ENCODE peak calls at places on chromosome 2, in seven cellular contexts. One of them, this sample, is unnamed. For H3K36me3 and H3K27me3, the result is how much of the 10 kb centered on the place peaks cover.

GRCh38 chr2:77054938-77055337 is 467.2 kb downstream of the LRRTM4 start:
- DNase-seq in sigmoid colon: no peak
- DNase-seq in H1: peak
- DNase-seq in GM23338: peak
- DNase-seq in PC-9: no peak
- DNase-seq in endothelial cell of umbilical vein: no peak
- DNase-seq in breast epithelium: no peak
- DNase-seq in this sample: no peak

GRCh38 chr2:31191931-31192330 is 25.4 kb downstream of the CAPN14 start:
- DNase-seq in sigmoid colon: no peak
- DNase-seq in H1: no peak
- DNase-seq in GM23338: no peak
- DNase-seq in PC-9: no peak
- DNase-seq in endothelial cell of umbilical vein: no peak
- DNase-seq in breast epithelium: no peak
- DNase-seq in this sample: no peak

GRCh38 chr2:232511336-232511863 is 8.8 kb upstream of the PRSS56 start:
- DNase-seq in sigmoid colon: no peak
- DNase-seq in H1: no peak
- DNase-seq in GM23338: no peak
- DNase-seq in PC-9: no peak
- DNase-seq in endothelial cell of umbilical vein: no peak
- DNase-seq in breast epithelium: no peak
- DNase-seq in this sample: peak

GRCh38 chr2:205539603-205540002 is 142.7 kb upstream of the NRP2 start:
- DNase-seq in sigmoid colon: no peak
- DNase-seq in H1: no peak
- DNase-seq in GM23338: no peak
- DNase-seq in PC-9: no peak
- DNase-seq in endothelial cell of umbilical vein: no peak
- DNase-seq in breast epithelium: no peak
- DNase-seq in this sample: no peak

GRCh38 chr2:180991820-180992219 is 11.4 kb downstream of the UBE2E3 start:
- DNase-seq in sigmoid colon: no peak
- DNase-seq in H1: no peak
- DNase-seq in GM23338: no peak
- DNase-seq in PC-9: no peak
- DNase-seq in endothelial cell of umbilical vein: no peak
- DNase-seq in breast epithelium: no peak
- DNase-seq in this sample: no peak

GRCh38 chr2:66888791-66889631 is 454.1 kb downstream of the MEIS1 start:
- DNase-seq in sigmoid colon: peak
- DNase-seq in H1: no peak
- DNase-seq in GM23338: no peak
- DNase-seq in PC-9: peak
- DNase-seq in endothelial cell of umbilical vein: no peak
- DNase-seq in breast epithelium: no peak
- DNase-seq in this sample: no peak

GRCh38 chr2:157508676-157509075 is 64.8 kb upstream of the CYTIP start:
- DNase-seq in sigmoid colon: no peak
- DNase-seq in H1: no peak
- DNase-seq in GM23338: no peak
- DNase-seq in PC-9: peak
- DNase-seq in endothelial cell of umbilical vein: no peak
- DNase-seq in breast epithelium: no peak
- DNase-seq in this sample: no peak

GRCh38 chr2:175855236-175855635 is 146.8 kb downstream of the LNPK start:
- DNase-seq in sigmoid colon: no peak
- DNase-seq in H1: no peak
- DNase-seq in GM23338: no peak
- DNase-seq in PC-9: no peak
- DNase-seq in endothelial cell of umbilical vein: no peak
- DNase-seq in breast epithelium: no peak
- DNase-seq in this sample: no peak

GRCh38 chr2:223196331-223196730 is 144.3 kb downstream of the KCNE4 start:
- DNase-seq in sigmoid colon: no peak
- DNase-seq in H1: no peak
- DNase-seq in GM23338: no peak
- DNase-seq in PC-9: no peak
- DNase-seq in endothelial cell of umbilical vein: no peak
- DNase-seq in breast epithelium: no peak
- DNase-seq in this sample: no peak

GRCh38 chr2:109185801-109186570 is 57.0 kb downstream of the SH3RF3 start:
- DNase-seq in sigmoid colon: peak
- DNase-seq in H1: no peak
- DNase-seq in GM23338: no peak
- DNase-seq in PC-9: no peak
- DNase-seq in endothelial cell of umbilical vein: peak
- DNase-seq in breast epithelium: peak
- DNase-seq in this sample: no peak

GRCh38 chr2:217077841-217078407 is 218.1 kb upstream of the TNP1 start:
- DNase-seq in sigmoid colon: no peak
- DNase-seq in H1: no peak
- DNase-seq in GM23338: no peak
- DNase-seq in PC-9: no peak
- DNase-seq in endothelial cell of umbilical vein: no peak
- DNase-seq in breast epithelium: no peak
- DNase-seq in this sample: no peak

GRCh38 chr2:45823723-45824206 is 172.3 kb downstream of the PRKCE start:
- DNase-seq in sigmoid colon: peak
- DNase-seq in H1: no peak
- DNase-seq in GM23338: no peak
- DNase-seq in PC-9: no peak
- DNase-seq in endothelial cell of umbilical vein: peak
- DNase-seq in breast epithelium: peak
- DNase-seq in this sample: peak

GRCh38 chr2:215059724-215060123 is 78.7 kb downstream of the ABCA12 start:
- DNase-seq in sigmoid colon: no peak
- DNase-seq in H1: no peak
- DNase-seq in GM23338: no peak
- DNase-seq in PC-9: no peak
- DNase-seq in endothelial cell of umbilical vein: no peak
- DNase-seq in breast epithelium: no peak
- DNase-seq in this sample: no peak

GRCh38 chr2:234257859-234258561 is 207.5 kb downstream of the SPP2 start:
- DNase-seq in sigmoid colon: no peak
- DNase-seq in H1: peak
- DNase-seq in GM23338: peak
- DNase-seq in PC-9: peak
- DNase-seq in endothelial cell of umbilical vein: peak
- DNase-seq in breast epithelium: peak
- DNase-seq in this sample: peak

GRCh38 chr2:237025090-237025865 is 60.4 kb upstream of the COPS8 start:
- DNase-seq in sigmoid colon: no peak
- DNase-seq in H1: no peak
- DNase-seq in GM23338: no peak
- DNase-seq in PC-9: peak
- DNase-seq in endothelial cell of umbilical vein: peak
- DNase-seq in breast epithelium: no peak
- DNase-seq in this sample: no peak

GRCh38 chr2:161943012-161943411 is 131.0 kb downstream of the DPP4 start:
- DNase-seq in sigmoid colon: no peak
- DNase-seq in H1: no peak
- DNase-seq in GM23338: no peak
- DNase-seq in PC-9: no peak
- DNase-seq in endothelial cell of umbilical vein: no peak
- DNase-seq in breast epithelium: no peak
- DNase-seq in this sample: no peak

GRCh38 chr2:236309669-236310029 is 45.4 kb upstream of the ASB18 start:
- DNase-seq in sigmoid colon: no peak
- DNase-seq in H1: peak
- DNase-seq in GM23338: peak
- DNase-seq in PC-9: no peak
- DNase-seq in endothelial cell of umbilical vein: peak
- DNase-seq in breast epithelium: no peak
- DNase-seq in this sample: no peak

GRCh38 chr2:33212151-33212550 is 264.3 kb upstream of the RASGRP3 start:
- DNase-seq in sigmoid colon: no peak
- DNase-seq in H1: no peak
- DNase-seq in GM23338: no peak
- DNase-seq in PC-9: no peak
- DNase-seq in endothelial cell of umbilical vein: peak
- DNase-seq in breast epithelium: no peak
- DNase-seq in this sample: no peak

GRCh38 chr2:40556739-40557138 is 104.8 kb upstream of the SLC8A1 start:
- DNase-seq in sigmoid colon: no peak
- DNase-seq in H1: no peak
- DNase-seq in GM23338: no peak
- DNase-seq in PC-9: no peak
- DNase-seq in endothelial cell of umbilical vein: no peak
- DNase-seq in breast epithelium: no peak
- DNase-seq in this sample: no peak
- H3K36me3 ChIP-seq in sigmoid colon: under half
- H3K36me3 ChIP-seq in H1: under half
- H3K36me3 ChIP-seq in GM23338: under half
- H3K36me3 ChIP-seq in PC-9: under half
- H3K36me3 ChIP-seq in endothelial cell of umbilical vein: under half
- H3K36me3 ChIP-seq in breast epithelium: under half
- H3K36me3 ChIP-seq in this sample: under half

GRCh38 chr2:218853766-218854165 is 5.8 kb upstream of the WNT6 start:
- DNase-seq in sigmoid colon: peak
- DNase-seq in H1: no peak
- DNase-seq in GM23338: no peak
- DNase-seq in PC-9: peak
- DNase-seq in endothelial cell of umbilical vein: no peak
- DNase-seq in breast epithelium: no peak
- DNase-seq in this sample: no peak

GRCh38 chr2:218854860-218855259 is 4.7 kb upstream of the WNT6 start:
- DNase-seq in sigmoid colon: no peak
- DNase-seq in H1: no peak
- DNase-seq in GM23338: no peak
- DNase-seq in PC-9: no peak
- DNase-seq in endothelial cell of umbilical vein: no peak
- DNase-seq in breast epithelium: no peak
- DNase-seq in this sample: peak

GRCh38 chr2:218856896-218857243 is 2.7 kb upstream of the WNT6 start:
- DNase-seq in sigmoid colon: peak
- DNase-seq in H1: no peak
- DNase-seq in GM23338: no peak
- DNase-seq in PC-9: no peak
- DNase-seq in endothelial cell of umbilical vein: no peak
- DNase-seq in breast epithelium: no peak
- DNase-seq in this sample: no peak

GRCh38 chr2:218856168-218856895 is 3.3 kb upstream of the WNT6 start:
- DNase-seq in sigmoid colon: peak
- DNase-seq in H1: no peak
- DNase-seq in GM23338: no peak
- DNase-seq in PC-9: no peak
- DNase-seq in endothelial cell of umbilical vein: no peak
- DNase-seq in breast epithelium: no peak
- DNase-seq in this sample: peak

DNA sequence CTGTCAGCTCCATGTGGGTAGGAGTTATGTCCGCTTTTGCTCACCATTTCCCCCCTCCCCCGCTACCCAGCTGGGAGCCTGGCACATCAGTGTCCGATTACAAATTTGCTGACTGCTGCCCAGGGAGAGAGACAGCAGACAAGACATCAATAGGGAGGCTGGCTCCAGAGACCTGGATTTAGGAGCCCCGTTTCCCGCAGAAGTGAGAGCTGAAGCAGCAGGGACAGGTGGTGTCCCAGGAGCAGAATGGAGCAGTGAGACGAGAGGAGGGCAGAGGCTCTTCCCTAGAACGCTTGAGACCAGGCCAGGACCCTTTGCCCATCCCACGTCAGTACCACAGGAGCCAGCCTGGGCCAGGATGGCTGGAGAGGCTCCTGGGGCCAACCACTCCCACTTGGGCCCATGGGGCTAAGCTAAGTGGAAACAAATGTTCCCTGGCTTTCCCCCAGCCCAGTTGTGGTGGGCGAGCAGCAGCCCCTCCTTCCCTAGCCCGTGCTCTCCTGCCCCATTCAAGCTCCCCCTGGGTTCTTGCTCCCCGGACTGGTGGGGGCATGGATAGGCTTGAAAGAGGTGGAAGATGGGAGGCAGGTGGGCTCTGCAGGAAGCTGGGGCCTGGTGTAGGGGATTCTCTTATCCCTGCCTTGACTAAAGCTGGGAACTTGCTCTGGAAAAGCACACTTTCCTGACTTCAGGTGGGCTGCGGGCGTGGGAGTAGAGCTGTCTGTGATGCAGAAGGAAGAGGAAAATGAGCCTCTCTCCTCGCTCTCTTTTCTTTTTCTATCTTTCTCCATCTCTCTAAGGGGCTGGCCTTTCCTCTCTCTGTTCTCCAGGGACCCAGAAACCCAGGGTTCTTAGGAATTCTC is 4.1 kb upstream of the WNT6 start:
- DNase-seq in sigmoid colon: peak
- DNase-seq in H1: no peak
- DNase-seq in GM23338: no peak
- DNase-seq in PC-9: no peak
- DNase-seq in endothelial cell of umbilical vein: no peak
- DNase-seq in breast epithelium: no peak
- DNase-seq in this sample: no peak
- H3K27me3 ChIP-seq in sigmoid colon: under half
- H3K27me3 ChIP-seq in H1: half or more
- H3K27me3 ChIP-seq in GM23338: half or more
- H3K27me3 ChIP-seq in PC-9: under half
- H3K27me3 ChIP-seq in endothelial cell of umbilical vein: half or more
- H3K27me3 ChIP-seq in breast epithelium: under half
- H3K27me3 ChIP-seq in this sample: under half

DNA sequence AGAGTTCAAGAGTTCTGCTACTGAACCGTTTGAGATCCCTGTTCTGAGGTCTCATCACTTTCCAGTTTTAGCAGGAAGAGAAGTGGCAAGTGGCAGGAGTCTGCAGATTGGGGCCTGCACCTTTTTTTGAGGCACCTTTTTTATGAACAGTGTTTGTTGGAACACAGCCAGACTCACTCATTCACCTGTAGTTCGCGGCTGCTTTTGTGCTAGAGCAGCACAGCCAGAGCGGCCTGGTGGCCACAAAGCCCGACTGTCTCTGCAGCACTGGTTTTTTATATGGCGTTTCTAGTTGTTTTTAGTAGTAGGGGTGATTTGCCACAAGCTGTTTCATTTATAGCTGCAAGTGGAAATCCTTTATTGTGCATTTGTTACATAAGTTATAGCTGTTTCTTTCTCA is 8.6 kb downstream of the ACP1 start:
- DNase-seq in sigmoid colon: no peak
- DNase-seq in H1: no peak
- DNase-seq in GM23338: no peak
- DNase-seq in PC-9: no peak
- DNase-seq in endothelial cell of umbilical vein: no peak
- DNase-seq in breast epithelium: no peak
- DNase-seq in this sample: no peak
- H3K36me3 ChIP-seq in sigmoid colon: under half
- H3K36me3 ChIP-seq in H1: under half
- H3K36me3 ChIP-seq in GM23338: under half
- H3K36me3 ChIP-seq in PC-9: half or more
- H3K36me3 ChIP-seq in endothelial cell of umbilical vein: under half
- H3K36me3 ChIP-seq in breast epithelium: under half
- H3K36me3 ChIP-seq in this sample: under half

DNA sequence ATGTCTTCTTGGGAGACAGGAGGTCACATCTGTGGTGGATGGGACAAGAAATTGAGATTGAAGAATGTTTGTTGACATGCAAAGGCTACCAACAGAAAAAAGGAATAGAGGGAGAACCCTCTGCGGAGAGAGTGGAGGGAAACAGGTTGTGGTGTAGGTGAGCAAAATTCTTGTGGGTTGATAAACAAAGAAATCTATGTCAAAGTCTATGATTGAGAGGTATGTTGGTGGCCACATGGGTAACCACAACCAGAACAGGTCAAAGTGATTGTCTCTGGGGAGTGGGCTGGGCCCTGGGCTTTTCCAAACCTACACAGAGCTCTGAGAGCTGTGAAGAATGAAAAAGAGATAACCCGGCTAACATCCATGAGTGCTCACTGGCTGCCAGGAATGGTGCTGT is 62.8 kb upstream of the NCK2 start:
- DNase-seq in sigmoid colon: no peak
- DNase-seq in H1: no peak
- DNase-seq in GM23338: no peak
- DNase-seq in PC-9: no peak
- DNase-seq in endothelial cell of umbilical vein: no peak
- DNase-seq in breast epithelium: no peak
- DNase-seq in this sample: no peak
- H3K27me3 ChIP-seq in sigmoid colon: under half
- H3K27me3 ChIP-seq in H1: under half
- H3K27me3 ChIP-seq in GM23338: under half
- H3K27me3 ChIP-seq in PC-9: half or more
- H3K27me3 ChIP-seq in endothelial cell of umbilical vein: under half
- H3K27me3 ChIP-seq in breast epithelium: under half
- H3K27me3 ChIP-seq in this sample: under half

This sample was measured in pancreas.